ENCODE peak calls at places on chromosomes 2 and 18, in four cellular contexts. S is ascending aorta, Q is prostate gland, X is lower lobe of right lung. N is an unnamed sample.

GRCh38 chr2:64225491-64225890 is 81.3 kb upstream of the PELI1 start:
- DNase-seq in S (no peak), Q (no peak), X (no peak), N (no peak)

GRCh38 chr2:204544961-204545860 is at the start of gene PARD3B:
- DNase-seq in S (no peak), Q (peak), X (peak), N (no peak)

GRCh38 chr2:134491796-134492441 is 226.9 kb downstream of the TMEM163 start:
- DNase-seq in S (no peak), Q (no peak), X (no peak), N (no peak)

GRCh38 chr18:59662008-59662701 is 35.1 kb downstream of the CCBE1 start:
- DNase-seq in S (no peak), Q (no peak), X (no peak), N (no peak)

GRCh38 chr2:10575566-10576300 is 114.0 kb downstream of the NOL10 start:
- DNase-seq in S (no peak), Q (no peak), X (no peak), N (peak)

GRCh38 chr2:152542995-152543481 is 174.2 kb downstream of the PRPF40A start:
- DNase-seq in S (no peak), Q (no peak), X (no peak), N (no peak)

GRCh38 chr2:232480201-232481190 is 7.1 kb downstream of the ECEL1 start:
- DNase-seq in S (no peak), Q (no peak), X (peak), N (no peak)

GRCh38 chr2:42545714-42546390 is 22.6 kb upstream of the MTA3 start:
- DNase-seq in S (no peak), Q (no peak), X (no peak), N (no peak)

GRCh38 chr18:61556862-61557261 is 223.6 kb downstream of the CDH20 start:
- DNase-seq in S (no peak), Q (no peak), X (no peak), N (no peak)

GRCh38 chr2:173590278-173590811 is 235.7 kb downstream of the CDCA7 start:
- DNase-seq in S (no peak), Q (no peak), X (peak), N (no peak)

GRCh38 chr2:200787351-200788128 is 24.2 kb upstream of the BZW1 start:
- DNase-seq in S (no peak), Q (peak), X (no peak), N (no peak)

GRCh38 chr2:179129574-179130238 is 79.8 kb upstream of the CCDC141 start:
- DNase-seq in S (no peak), Q (no peak), X (no peak), N (no peak)

GRCh38 chr2:28320371-28320770 is 72.3 kb upstream of the FOSL2 start:
- DNase-seq in S (no peak), Q (no peak), X (no peak), N (no peak)

GRCh38 chr2:106156305-106157288 is 37.5 kb downstream of the UXS1 start:
- DNase-seq in S (no peak), Q (no peak), X (no peak), N (no peak)

GRCh38 chr2:47070155-47070919 is 84.8 kb downstream of the STPG4 start:
- DNase-seq in S (no peak), Q (no peak), X (peak), N (no peak)

GRCh38 chr2:24509425-24509824 is 18.4 kb downstream of the NCOA1 start:
- DNase-seq in S (no peak), Q (no peak), X (no peak), N (peak)

GRCh38 chr2:66069937-66070716 is 364.8 kb upstream of the MEIS1 start:
- DNase-seq in S (no peak), Q (no peak), X (no peak), N (no peak)

GRCh38 chr2:38125830-38126229 is 49.9 kb upstream of the CYP1B1 start:
- DNase-seq in S (no peak), Q (no peak), X (no peak), N (no peak)

GRCh38 chr18:6752200-6752873 is 22.8 kb downstream of the ARHGAP28 start:
- DNase-seq in S (no peak), Q (no peak), X (no peak), N (no peak)

GRCh38 chr2:43636616-43637015 is 444 bp upstream of the PLEKHH2 start:
- DNase-seq in S (no peak), Q (no peak), X (no peak), N (no peak)

GRCh38 chr2:43631918-43632317 is 5.1 kb upstream of the PLEKHH2 start:
- DNase-seq in S (no peak), Q (no peak), X (no peak), N (no peak)

GRCh38 chr2:43637030-43637803 is at the start of gene PLEKHH2:
- DNase-seq in S (peak), Q (peak), X (peak), N (peak)

DNA sequence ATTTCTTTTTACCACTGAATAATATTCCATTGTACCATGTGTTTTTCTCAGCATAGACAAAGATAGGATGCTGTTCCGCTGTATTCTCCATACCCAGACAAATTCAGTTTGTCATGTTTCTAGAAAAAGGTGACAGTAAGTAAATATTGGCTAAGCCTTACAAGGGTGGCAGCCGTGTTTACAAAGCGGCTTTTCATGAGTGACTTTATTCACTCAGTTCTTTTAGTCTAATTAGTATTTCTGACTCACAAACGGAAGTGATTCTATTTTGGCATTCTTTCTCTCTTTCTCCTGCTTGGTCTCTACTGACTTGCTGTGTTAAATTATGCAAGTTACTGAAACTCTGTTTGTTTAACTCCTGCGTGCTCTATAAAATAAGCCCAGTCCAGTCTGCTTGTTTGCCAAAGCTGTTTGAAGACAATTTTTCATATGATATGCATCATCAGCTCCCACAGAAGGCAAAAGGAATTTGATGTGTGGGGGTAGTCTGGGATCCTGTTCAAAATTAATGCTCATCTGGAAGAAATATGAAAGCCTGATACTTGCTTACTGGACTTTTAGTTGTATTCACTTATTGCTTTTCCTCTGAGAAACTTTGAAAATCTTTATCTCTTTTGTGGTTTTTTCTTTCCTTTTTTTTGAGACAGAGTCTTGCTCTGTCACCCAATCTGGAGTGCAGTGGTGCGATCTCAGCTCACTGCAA is 2.3 kb upstream of the PLEKHH2 start:
- DNase-seq in S (no peak), Q (no peak), X (no peak), N (no peak)
- H3K4me3 ChIP-seq in S (no peak), Q (no peak), X (no peak), N (no peak)

GRCh38 chr2:159131882-159132281 is 154.6 kb downstream of the WDSUB1 start:
- DNase-seq in S (no peak), Q (no peak), X (no peak), N (no peak)

GRCh38 chr2:159131267-159131790 is 155.2 kb downstream of the WDSUB1 start:
- DNase-seq in S (no peak), Q (no peak), X (no peak), N (no peak)

GRCh38 chr2:159136405-159136804 is 150.1 kb downstream of the WDSUB1 start:
- DNase-seq in S (no peak), Q (no peak), X (no peak), N (no peak)

GRCh38 chr2:159134979-159135378 is 151.5 kb downstream of the WDSUB1 start:
- DNase-seq in S (no peak), Q (no peak), X (no peak), N (no peak)

DNA sequence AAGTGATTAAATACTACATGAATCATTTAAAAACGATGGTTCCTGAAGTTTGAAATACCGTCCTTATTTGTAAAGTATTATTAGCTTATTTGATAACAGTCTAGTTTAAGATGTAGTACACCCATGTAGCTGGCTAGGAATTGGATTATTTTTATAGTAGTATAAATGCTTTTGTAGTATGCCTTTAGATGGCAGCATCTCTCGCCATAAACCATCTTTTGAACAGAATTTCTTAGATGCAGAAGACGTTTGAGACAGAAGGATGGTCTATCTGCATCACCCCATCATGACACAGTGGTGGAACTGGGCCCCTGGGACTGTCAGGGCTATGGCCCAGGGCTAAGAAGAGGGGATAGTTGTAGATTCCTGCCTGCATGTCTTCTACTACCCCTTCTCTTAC is 152.7 kb downstream of the WDSUB1 start:
- DNase-seq in S (no peak), Q (no peak), X (no peak), N (no peak)
- TF ChIP-seq CTCF in S (no peak), Q (no peak), X (no peak), N (no peak)

GRCh38 chr2:172097557-172098131 is 5.1 kb downstream of the DLX2 start:
- DNase-seq in S (no peak), Q (no peak), X (no peak), N (no peak)
- H3K4me3 ChIP-seq in S (no peak), Q (no peak), X (no peak), N (no peak)

DNA sequence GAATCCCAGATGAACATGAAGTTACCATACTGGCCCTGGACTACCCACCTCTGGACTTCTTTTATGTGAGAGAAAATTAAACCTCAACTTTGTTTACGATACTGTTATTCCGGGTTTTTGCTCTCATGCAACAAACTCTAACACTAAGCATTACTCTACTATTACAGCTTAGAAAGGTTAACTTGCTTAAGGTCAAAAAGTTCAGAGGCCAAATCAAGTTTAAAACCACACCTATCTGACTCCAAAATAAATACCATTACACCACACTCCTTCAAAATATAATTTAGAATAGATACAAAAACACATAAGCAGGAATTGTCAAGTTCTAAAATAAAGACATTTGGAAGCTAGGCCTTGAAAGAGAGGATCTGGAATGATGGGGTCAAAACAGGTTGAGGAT is 75.0 kb downstream of the DTNB start:
- DNase-seq in S (no peak), Q (no peak), X (no peak), N (no peak)
- TF ChIP-seq CTCF in S (no peak), Q (no peak), X (no peak), N (no peak)

GRCh38 chr2:240454031-240454901 is 18.8 kb downstream of the GPC1 start:
- DNase-seq in S (no peak), Q (no peak), X (no peak), N (no peak)
- H3K4me3 ChIP-seq in S (no peak), Q (peak), X (no peak), N (no peak)